ENCODE peak calls at places on chromosomes 1 and 21, in ten cellular contexts. B is lower leg skin; C is stimulated activated CD4-positive, alpha-beta T cell treated with anti-CD3 and anti-CD28 coated beads, Interleukin-1b, Interleukin-23, amount 100 ng/mL, for 24 hours; N is lower lobe of right lung; L is mucosa of descending colon; Z is breast epithelium; V is mesendoderm; O is keratinocyte; P is frontal cortex; H is activated naive CD8-positive, alpha-beta T cell treated with anti-CD3 and anti-CD28 coated beads for 36 hours. U is an unnamed sample.

GRCh38 chr1:180525696-180526000 is 23.3 kb upstream of the ACBD6 start:
- DNase-seq in O (no peak), C (no peak), P (no peak), V (no peak), H (no peak), Z (no peak), B (no peak), N (no peak), L (no peak), U (no peak)

GRCh38 chr1:55868026-55868425 is 652.9 kb upstream of the USP24 start:
- DNase-seq in C (no peak), N (no peak), P (no peak), L (no peak), V (no peak), B (no peak), H (no peak), Z (no peak), O (no peak), U (peak)

GRCh38 chr1:170967042-170967910 is 31.9 kb downstream of the MROH9 start:
- DNase-seq in P (no peak), Z (no peak), H (no peak), C (no peak), V (peak), O (no peak), L (peak), B (no peak), N (no peak), U (peak)

GRCh38 chr21:15003463-15004135 is 61.2 kb downstream of the NRIP1 start:
- DNase-seq in P (no peak), B (no peak), O (no peak), V (peak), N (no peak), C (no peak), Z (no peak), L (no peak), H (no peak), U (no peak)

GRCh38 chr1:17207966-17208418 is 3.1 kb downstream of the PADI1 start:
- DNase-seq in L (no peak), Z (no peak), B (no peak), H (peak), V (peak), O (peak), P (no peak), C (no peak), N (no peak), U (no peak)

GRCh38 chr21:41651830-41652229 is 115.0 kb downstream of the RIPK4 start:
- DNase-seq in L (no peak), B (peak), O (no peak), V (no peak), C (no peak), P (no peak), Z (no peak), N (no peak), H (no peak), U (no peak)

GRCh38 chr21:23743821-23744220 is 1863.5 kb downstream of the MRPL39 start:
- DNase-seq in V (no peak), C (no peak), Z (no peak), L (no peak), N (no peak), P (no peak), H (no peak), O (no peak), B (no peak), U (no peak)

GRCh38 chr21:32889596-32889995 is 118.0 kb upstream of the PAXBP1 start:
- DNase-seq in H (no peak), N (no peak), P (no peak), V (no peak), O (no peak), C (no peak), B (no peak), Z (no peak), L (no peak), U (no peak)

GRCh38 chr1:41862411-41863221 is 56.1 kb downstream of the HIVEP3 start:
- DNase-seq in P (no peak), N (no peak), O (peak), V (peak), B (no peak), C (peak), L (no peak), Z (no peak), H (peak), U (no peak)

GRCh38 chr1:14945132-14946010 is 208.2 kb upstream of the TMEM51 start:
- DNase-seq in V (peak), N (no peak), H (no peak), Z (peak), P (no peak), L (peak), O (no peak), C (no peak), B (peak), U (peak)

GRCh38 chr1:33918368-33918767 is 54.5 kb downstream of the HMGB4 start:
- DNase-seq in H (no peak), P (no peak), O (no peak), Z (no peak), B (no peak), L (no peak), C (no peak), N (no peak), V (no peak), U (no peak)

GRCh38 chr1:244789276-244789580 is 46.2 kb upstream of the COX20 start:
- DNase-seq in B (no peak), C (no peak), P (no peak), Z (no peak), H (no peak), L (no peak), V (no peak), N (no peak), O (no peak), U (no peak)

GRCh38 chr1:184986250-184986649 is 11.9 kb upstream of the NIBAN1 start:
- DNase-seq in B (no peak), O (no peak), P (no peak), V (peak), H (no peak), N (no peak), L (no peak), C (no peak), Z (no peak), U (no peak)

GRCh38 chr1:16882995-16883394 is 12.8 kb upstream of the RNU1-2 start:
- DNase-seq in L (no peak), V (no peak), H (no peak), P (no peak), Z (no peak), N (no peak), C (no peak), O (no peak), B (no peak), U (no peak)

GRCh38 chr1:239040523-239040922 is 345.8 kb upstream of the CHRM3 start:
- DNase-seq in C (no peak), O (no peak), V (no peak), B (no peak), L (no peak), P (no peak), Z (no peak), N (no peak), H (no peak), U (no peak)

GRCh38 chr1:160521554-160521953 is 1.5 kb downstream of the SLAMF6 start:
- DNase-seq in Z (no peak), N (no peak), P (no peak), H (no peak), L (no peak), O (no peak), C (no peak), B (no peak), V (no peak), U (no peak)

GRCh38 chr1:208203127-208203847 is 40.9 kb downstream of the PLXNA2 start:
- DNase-seq in Z (peak), B (no peak), O (no peak), C (no peak), L (peak), H (no peak), N (peak), P (no peak), V (no peak), U (peak)

GRCh38 chr1:218817747-218818146 is 355.9 kb upstream of the LYPLAL1 start:
- DNase-seq in O (no peak), Z (no peak), V (no peak), L (no peak), P (no peak), C (no peak), B (no peak), H (no peak), N (no peak), U (no peak)

GRCh38 chr1:4602536-4603316 is 51.7 kb upstream of the AJAP1 start:
- DNase-seq in L (no peak), H (no peak), Z (no peak), P (no peak), V (peak), C (no peak), O (no peak), N (no peak), B (peak), U (no peak)

GRCh38 chr1:47534417-47534816 is 96.6 kb downstream of the FOXD2 start:
- DNase-seq in Z (no peak), P (no peak), C (no peak), O (no peak), H (no peak), L (no peak), B (no peak), N (no peak), V (no peak), U (no peak)

GRCh38 chr1:44775930-44776748 is 799 bp downstream of the RPS8 start:
- DNase-seq in H (peak), C (no peak), P (no peak), O (no peak), N (no peak), V (peak), L (peak), Z (no peak), B (no peak), U (no peak)

GRCh38 chr1:238951809-238952208 is 434.6 kb upstream of the CHRM3 start:
- DNase-seq in O (peak), L (peak), N (no peak), C (no peak), B (no peak), V (peak), Z (no peak), H (no peak), P (no peak), U (peak)

GRCh38 chr1:47720100-47720499 is 277.1 kb downstream of the TRABD2B start:
- DNase-seq in C (no peak), P (no peak), H (no peak), N (no peak), L (no peak), B (peak), O (no peak), V (no peak), Z (no peak), U (no peak)

GRCh38 chr1:47727051-47727708 is 270.0 kb downstream of the TRABD2B start:
- DNase-seq in N (no peak), O (no peak), V (no peak), C (no peak), Z (no peak), H (no peak), B (peak), L (peak), P (no peak), U (no peak)

GRCh38 chr1:51636765-51637522 is 20.1 kb downstream of the OSBPL9 start:
- DNase-seq in H (no peak), L (no peak), C (no peak), Z (peak), P (no peak), O (peak), B (no peak), N (no peak), V (no peak), U (no peak)

GRCh38 chr1:181135462-181135781 is 46.9 kb downstream of the IER5 start:
- DNase-seq in O (no peak), L (peak), H (no peak), Z (no peak), V (peak), B (no peak), P (no peak), N (no peak), C (no peak), U (no peak)

GRCh38 chr1:162136760-162137537 is 67.5 kb downstream of the NOS1AP start:
- DNase-seq in O (no peak), Z (no peak), V (peak), C (no peak), L (no peak), H (no peak), B (no peak), P (no peak), N (no peak), U (peak)